ENCODE peak calls at places on chromosomes 2 and 18, in nine cellular contexts. F is NCI-H345; H is GM04503; J is astrocyte of the spinal cord; G is T1000; S is EL; I is stimulated activated CD8-positive, alpha-beta memory T cell treated with anti-CD3 and anti-CD28 coated beads, Interleukin-2, amount 100 ng/mL, for 1 hour; X is HT1080; E is AG10803. A is an unnamed sample.

GRCh38 chr2:79428745-79429144 is 84.1 kb upstream of the CTNNA2 start:
- DNase-seq in F (no peak), H (no peak), J (no peak), G (no peak), S (no peak), I (no peak), X (no peak), E (no peak), A (no peak)

GRCh38 chr18:34942975-34943374 is 98.2 kb upstream of the MAPRE2 start:
- DNase-seq in F (no peak), H (no peak), J (no peak), G (no peak), S (no peak), I (no peak), X (no peak), E (no peak), A (no peak)

GRCh38 chr18:5167827-5168226 is 29.2 kb downstream of the AKAIN1 start:
- DNase-seq in F (no peak), H (no peak), J (no peak), G (no peak), S (no peak), I (no peak), X (no peak), E (no peak), A (no peak)

GRCh38 chr2:17821080-17821479 is 4.8 kb downstream of the MSGN1 start:
- DNase-seq in F (no peak), H (no peak), J (no peak), G (no peak), S (no peak), I (no peak), X (no peak), E (no peak), A (no peak)

GRCh38 chr2:233331536-233331935 is 22.8 kb upstream of the DGKD start:
- DNase-seq in F (no peak), H (no peak), J (no peak), G (no peak), S (no peak), I (peak; percentile 57), X (no peak), E (no peak), A (peak; percentile 36)

GRCh38 chr2:102473020-102473419 is at the start of gene SLC9A4:
- DNase-seq in F (peak; percentile 44), H (no peak), J (peak; percentile 45), G (peak; percentile 6), S (peak; percentile 35), I (peak; percentile 20), X (peak; percentile 34), E (peak; percentile 21), A (no peak)

GRCh38 chr2:9205481-9205880 is 1.1 kb upstream of the ASAP2 start:
- DNase-seq in F (no peak), H (no peak), J (no peak), G (no peak), S (no peak), I (no peak), X (no peak), E (no peak), A (no peak)

GRCh38 chr18:9814431-9814830 is 71.3 kb upstream of the TXNDC2 start:
- DNase-seq in F (no peak), H (peak; percentile 71), J (peak; percentile 91), G (no peak), S (peak; percentile 87), I (no peak), X (peak; percentile 89), E (peak; percentile 85), A (peak; percentile 75)

GRCh38 chr2:8421658-8422499 is 260.0 kb upstream of the ID2 start:
- DNase-seq in F (no peak), H (no peak), J (no peak), G (no peak), S (no peak), I (no peak), X (peak; percentile 3), E (no peak), A (no peak)

GRCh38 chr2:101578671-101579070 is 103.8 kb upstream of the RFX8 start:
- DNase-seq in F (no peak), H (no peak), J (no peak), G (no peak), S (no peak), I (no peak), X (no peak), E (no peak), A (no peak)

GRCh38 chr2:34997779-34998178 is 1357.8 kb upstream of the CRIM1 start:
- DNase-seq in F (no peak), H (no peak), J (no peak), G (no peak), S (no peak), I (no peak), X (no peak), E (no peak), A (no peak)

GRCh38 chr2:233107011-233107410 is 46.9 kb downstream of the INPP5D start:
- DNase-seq in F (no peak), H (no peak), J (no peak), G (no peak), S (no peak), I (no peak), X (no peak), E (no peak), A (no peak)

GRCh38 chr18:35827275-35827929 is 145.1 kb upstream of the RMP24 start:
- DNase-seq in F (peak; percentile 95), H (no peak), J (no peak), G (no peak), S (no peak), I (no peak), X (no peak), E (no peak), A (no peak)

GRCh38 chr2:216621292-216621691 is 11.9 kb upstream of the IGFBP2 start:
- DNase-seq in F (peak; percentile 20), H (no peak), J (no peak), G (no peak), S (no peak), I (no peak), X (no peak), E (no peak), A (no peak)

GRCh38 chr18:1013951-1014350 is 109.3 kb downstream of the ADCYAP1 start:
- DNase-seq in F (no peak), H (no peak), J (no peak), G (no peak), S (peak; percentile 41), I (no peak), X (no peak), E (no peak), A (no peak)

GRCh38 chr2:216911886-216912285 is 52.0 kb upstream of the TNP1 start:
- DNase-seq in F (no peak), H (no peak), J (peak; percentile 9), G (peak; percentile 61), S (peak; percentile 86), I (no peak), X (peak; percentile 36), E (peak; percentile 20), A (peak; percentile 82)

GRCh38 chr2:182717451-182718215 is 1.6 kb downstream of the DNAJC10 start:
- DNase-seq in F (peak; percentile 9), H (no peak), J (no peak), G (no peak), S (no peak), I (no peak), X (no peak), E (no peak), A (peak; percentile 1)

GRCh38 chr2:99832921-99833320 is 309.5 kb downstream of the AFF3 start:
- DNase-seq in F (no peak), H (no peak), J (no peak), G (no peak), S (no peak), I (no peak), X (no peak), E (no peak), A (no peak)

GRCh38 chr2:10935953-10936942 is 24.5 kb downstream of the KCNF1 start:
- DNase-seq in F (peak; percentile 52), H (peak; percentile 96), J (peak; percentile 97), G (peak; percentile 81), S (peak; percentile 99), I (no peak), X (peak; percentile 100), E (peak; percentile 93), A (peak; percentile 98)

GRCh38 chr2:144004742-144005141 is 515.2 kb downstream of the ZEB2 start:
- DNase-seq in F (no peak), H (no peak), J (no peak), G (no peak), S (no peak), I (no peak), X (no peak), E (no peak), A (no peak)

GRCh38 chr2:6181525-6182270 is 489.5 kb downstream of the SOX11 start:
- DNase-seq in F (no peak), H (no peak), J (peak; percentile 91), G (peak; percentile 6), S (no peak), I (no peak), X (peak; percentile 61), E (peak; percentile 59), A (peak; percentile 45)

GRCh38 chr2:53512071-53512841 is 255.3 kb upstream of the CHAC2 start:
- DNase-seq in F (no peak), H (peak; percentile 27), J (no peak), G (peak; percentile 17), S (peak; percentile 61), I (no peak), X (peak; percentile 54), E (peak; percentile 56), A (peak; percentile 59)

GRCh38 chr2:156982615-156983014 is 274.9 kb upstream of the GALNT5 start:
- DNase-seq in F (no peak), H (no peak), J (no peak), G (no peak), S (peak; percentile 9), I (no peak), X (peak; percentile 52), E (no peak), A (no peak)

GRCh38 chr2:222805591-222806304 is 55.1 kb upstream of the ACSL3 start:
- DNase-seq in F (no peak), H (no peak), J (no peak), G (no peak), S (no peak), I (no peak), X (no peak), E (peak; percentile 38), A (no peak)

GRCh38 chr18:59921384-59921891 is 21.6 kb downstream of the PMAIP1 start:
- DNase-seq in F (no peak), H (no peak), J (no peak), G (no peak), S (no peak), I (no peak), X (peak; percentile 60), E (peak; percentile 77), A (no peak)